ENCODE peak calls at places on chromosomes 4 and X, in ten cellular contexts. One of them, this sample, is unnamed.

GRCh38 chr4:56048621-56049427 is 100.1 kb downstream of the CEP135 start:
- DNase-seq in AG04450: no peak
- DNase-seq in type B pancreatic cell: peak; percentile 86
- DNase-seq in GM10248: peak; percentile 84
- DNase-seq in psoas muscle: peak; percentile 21
- DNase-seq in heart left ventricle: peak; percentile 28
- DNase-seq in fibroblast of lung: peak; percentile 52
- DNase-seq in upper lobe of left lung: peak; percentile 91
- DNase-seq in ascending aorta: no peak
- DNase-seq in GM12865: peak; percentile 75
- DNase-seq in this sample: peak; percentile 23

GRCh38 chr4:76435689-76436176 is 704 bp downstream of the SHROOM3 start:
- DNase-seq in type B pancreatic cell: no peak
- DNase-seq in upper lobe of left lung: no peak
- DNase-seq in AG04450: no peak
- DNase-seq in heart left ventricle: no peak
- DNase-seq in psoas muscle: no peak
- DNase-seq in ascending aorta: no peak
- DNase-seq in fibroblast of lung: no peak
- DNase-seq in GM10248: no peak
- DNase-seq in GM12865: no peak
- DNase-seq in this sample: no peak

GRCh38 chrX:122475306-122475705 is 708.8 kb upstream of the GRIA3 start:
- DNase-seq in type B pancreatic cell: no peak
- DNase-seq in fibroblast of lung: no peak
- DNase-seq in upper lobe of left lung: no peak
- DNase-seq in GM10248: no peak
- DNase-seq in psoas muscle: no peak
- DNase-seq in AG04450: no peak
- DNase-seq in GM12865: no peak
- DNase-seq in heart left ventricle: no peak
- DNase-seq in ascending aorta: no peak
- DNase-seq in this sample: no peak

GRCh38 chr4:37685211-37685725 is 908 bp downstream of the RELL1 start:
- DNase-seq in GM12865: peak; percentile 47
- DNase-seq in psoas muscle: no peak
- DNase-seq in AG04450: peak; percentile 37
- DNase-seq in type B pancreatic cell: no peak
- DNase-seq in GM10248: no peak
- DNase-seq in fibroblast of lung: peak; percentile 85
- DNase-seq in upper lobe of left lung: no peak
- DNase-seq in ascending aorta: no peak
- DNase-seq in heart left ventricle: peak; percentile 30
- DNase-seq in this sample: peak; percentile 17

GRCh38 chr4:90960433-90960832 is 833.2 kb downstream of the CCSER1 start:
- DNase-seq in heart left ventricle: no peak
- DNase-seq in GM12865: no peak
- DNase-seq in GM10248: no peak
- DNase-seq in psoas muscle: no peak
- DNase-seq in fibroblast of lung: no peak
- DNase-seq in type B pancreatic cell: no peak
- DNase-seq in ascending aorta: no peak
- DNase-seq in upper lobe of left lung: no peak
- DNase-seq in AG04450: no peak
- DNase-seq in this sample: no peak

GRCh38 chrX:14125451-14125850 is 95.8 kb upstream of the GEMIN8 start:
- DNase-seq in ascending aorta: no peak
- DNase-seq in upper lobe of left lung: no peak
- DNase-seq in type B pancreatic cell: no peak
- DNase-seq in GM12865: no peak
- DNase-seq in heart left ventricle: no peak
- DNase-seq in AG04450: no peak
- DNase-seq in GM10248: no peak
- DNase-seq in psoas muscle: no peak
- DNase-seq in fibroblast of lung: no peak
- DNase-seq in this sample: no peak

GRCh38 chr4:11609751-11610150 is 181.1 kb upstream of the HS3ST1 start:
- DNase-seq in GM12865: no peak
- DNase-seq in upper lobe of left lung: no peak
- DNase-seq in ascending aorta: no peak
- DNase-seq in fibroblast of lung: no peak
- DNase-seq in type B pancreatic cell: no peak
- DNase-seq in AG04450: no peak
- DNase-seq in GM10248: no peak
- DNase-seq in psoas muscle: no peak
- DNase-seq in heart left ventricle: no peak
- DNase-seq in this sample: no peak

GRCh38 chrX:55767100-55767499 is 49.6 kb downstream of the RRAGB start:
- DNase-seq in heart left ventricle: no peak
- DNase-seq in type B pancreatic cell: no peak
- DNase-seq in AG04450: no peak
- DNase-seq in upper lobe of left lung: no peak
- DNase-seq in fibroblast of lung: peak; percentile 22
- DNase-seq in GM12865: no peak
- DNase-seq in GM10248: no peak
- DNase-seq in ascending aorta: no peak
- DNase-seq in psoas muscle: no peak
- DNase-seq in this sample: no peak

GRCh38 chr4:38583102-38583501 is 80.9 kb upstream of the KLF3 start:
- DNase-seq in psoas muscle: no peak
- DNase-seq in heart left ventricle: no peak
- DNase-seq in ascending aorta: no peak
- DNase-seq in type B pancreatic cell: no peak
- DNase-seq in fibroblast of lung: no peak
- DNase-seq in upper lobe of left lung: no peak
- DNase-seq in GM10248: no peak
- DNase-seq in GM12865: no peak
- DNase-seq in AG04450: no peak
- DNase-seq in this sample: no peak

GRCh38 chr4:84938316-84938715 is 28.2 kb downstream of the WDFY3 start:
- DNase-seq in fibroblast of lung: peak; percentile 44
- DNase-seq in upper lobe of left lung: no peak
- DNase-seq in GM12865: no peak
- DNase-seq in type B pancreatic cell: no peak
- DNase-seq in heart left ventricle: no peak
- DNase-seq in GM10248: no peak
- DNase-seq in psoas muscle: no peak
- DNase-seq in ascending aorta: no peak
- DNase-seq in AG04450: peak; percentile 20
- DNase-seq in this sample: no peak

GRCh38 chr4:182711211-182711610 is 206.0 kb downstream of the DCTD start:
- DNase-seq in GM10248: no peak
- DNase-seq in AG04450: no peak
- DNase-seq in GM12865: no peak
- DNase-seq in fibroblast of lung: no peak
- DNase-seq in psoas muscle: no peak
- DNase-seq in heart left ventricle: no peak
- DNase-seq in ascending aorta: no peak
- DNase-seq in type B pancreatic cell: no peak
- DNase-seq in upper lobe of left lung: no peak
- DNase-seq in this sample: no peak

GRCh38 chr4:158657291-158657690 is 14.4 kb downstream of the C4orf46 start:
- DNase-seq in psoas muscle: no peak
- DNase-seq in upper lobe of left lung: peak; percentile 39
- DNase-seq in type B pancreatic cell: no peak
- DNase-seq in GM10248: no peak
- DNase-seq in GM12865: no peak
- DNase-seq in heart left ventricle: no peak
- DNase-seq in fibroblast of lung: no peak
- DNase-seq in ascending aorta: no peak
- DNase-seq in AG04450: no peak
- DNase-seq in this sample: no peak

GRCh38 chrX:43735957-43736356 is 79.9 kb downstream of the MAOA start:
- DNase-seq in fibroblast of lung: no peak
- DNase-seq in GM10248: no peak
- DNase-seq in heart left ventricle: no peak
- DNase-seq in upper lobe of left lung: no peak
- DNase-seq in type B pancreatic cell: no peak
- DNase-seq in AG04450: no peak
- DNase-seq in psoas muscle: no peak
- DNase-seq in ascending aorta: no peak
- DNase-seq in GM12865: no peak
- DNase-seq in this sample: no peak

GRCh38 chrX:112910418-112910817 is 69.8 kb upstream of the AMOT start:
- DNase-seq in upper lobe of left lung: no peak
- DNase-seq in heart left ventricle: no peak
- DNase-seq in fibroblast of lung: no peak
- DNase-seq in GM12865: no peak
- DNase-seq in AG04450: no peak
- DNase-seq in ascending aorta: no peak
- DNase-seq in psoas muscle: no peak
- DNase-seq in type B pancreatic cell: no peak
- DNase-seq in GM10248: no peak
- DNase-seq in this sample: no peak

DNA sequence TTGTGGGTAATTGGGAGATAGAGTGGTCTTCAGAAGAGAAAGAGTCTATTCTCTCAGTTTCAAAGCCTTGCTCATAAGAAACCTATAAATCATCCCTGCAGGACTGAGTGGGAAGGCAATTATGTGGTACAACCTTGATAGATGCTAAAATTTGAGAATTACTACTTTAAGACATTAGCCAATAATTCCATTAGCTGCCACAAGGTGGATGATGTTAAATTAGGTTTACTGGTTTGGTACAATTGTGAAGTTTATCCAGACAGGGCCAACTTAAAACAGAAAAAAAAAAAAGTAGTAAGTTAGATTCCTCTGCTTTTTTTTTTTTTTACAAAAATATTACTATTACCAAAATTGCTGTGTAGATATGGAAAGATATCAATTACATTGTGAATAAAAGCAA is 73.2 kb upstream of the AMOT start:
- DNase-seq in ascending aorta: no peak
- DNase-seq in AG04450: no peak
- DNase-seq in upper lobe of left lung: no peak
- DNase-seq in heart left ventricle: no peak
- DNase-seq in fibroblast of lung: no peak
- DNase-seq in type B pancreatic cell: no peak
- DNase-seq in psoas muscle: no peak
- DNase-seq in GM12865: no peak
- DNase-seq in GM10248: no peak
- DNase-seq in this sample: no peak
- TF ChIP-seq CTCF in ascending aorta: no peak
- TF ChIP-seq CTCF in AG04450: no peak
- TF ChIP-seq CTCF in upper lobe of left lung: no peak
- TF ChIP-seq CTCF in heart left ventricle: no peak
- TF ChIP-seq CTCF in fibroblast of lung: no peak
- TF ChIP-seq CTCF in type B pancreatic cell: peak; percentile 66
- TF ChIP-seq CTCF in psoas muscle: peak; percentile 10
- TF ChIP-seq CTCF in GM12865: no peak
- TF ChIP-seq CTCF in GM10248: no peak
- TF ChIP-seq CTCF in this sample: no peak

DNA sequence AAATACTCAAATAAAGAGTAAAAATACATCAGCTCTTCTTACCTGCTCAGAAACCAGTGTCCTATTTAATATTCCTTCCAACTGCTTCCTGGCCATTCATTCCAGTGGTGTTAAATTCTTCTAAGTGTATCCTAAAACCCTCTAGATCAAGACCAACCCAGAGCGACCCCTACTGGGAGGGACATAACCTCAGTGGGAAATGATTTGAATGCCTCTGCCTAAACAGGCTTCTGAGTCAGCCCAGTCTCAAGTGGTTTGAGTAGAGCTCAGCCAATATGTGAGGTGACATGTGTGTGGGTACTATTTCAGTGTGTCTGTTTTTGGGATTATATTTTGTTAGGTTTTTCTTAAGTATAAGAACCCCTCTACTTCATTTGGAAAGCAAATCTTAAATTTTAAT is 133.6 kb upstream of the ARHGEF9 start:
- DNase-seq in upper lobe of left lung: no peak
- DNase-seq in psoas muscle: no peak
- DNase-seq in AG04450: no peak
- DNase-seq in type B pancreatic cell: no peak
- DNase-seq in ascending aorta: no peak
- DNase-seq in GM10248: no peak
- DNase-seq in fibroblast of lung: peak; percentile 1
- DNase-seq in heart left ventricle: no peak
- DNase-seq in GM12865: peak; percentile 6
- DNase-seq in this sample: no peak
- TF ChIP-seq CTCF in upper lobe of left lung: no peak
- TF ChIP-seq CTCF in psoas muscle: no peak
- TF ChIP-seq CTCF in AG04450: no peak
- TF ChIP-seq CTCF in type B pancreatic cell: no peak
- TF ChIP-seq CTCF in ascending aorta: no peak
- TF ChIP-seq CTCF in GM10248: no peak
- TF ChIP-seq CTCF in fibroblast of lung: no peak
- TF ChIP-seq CTCF in heart left ventricle: no peak
- TF ChIP-seq CTCF in GM12865: no peak
- TF ChIP-seq CTCF in this sample: no peak

GRCh38 chr4:2551118-2551517 is 14.7 kb downstream of the FAM193A start:
- DNase-seq in upper lobe of left lung: no peak
- DNase-seq in fibroblast of lung: no peak
- DNase-seq in GM12865: no peak
- DNase-seq in type B pancreatic cell: no peak
- DNase-seq in heart left ventricle: no peak
- DNase-seq in GM10248: no peak
- DNase-seq in ascending aorta: no peak
- DNase-seq in psoas muscle: no peak
- DNase-seq in AG04450: no peak
- DNase-seq in this sample: no peak

GRCh38 chr4:2558301-2558700 is 21.9 kb downstream of the FAM193A start:
- DNase-seq in heart left ventricle: no peak
- DNase-seq in psoas muscle: no peak
- DNase-seq in fibroblast of lung: no peak
- DNase-seq in type B pancreatic cell: no peak
- DNase-seq in upper lobe of left lung: no peak
- DNase-seq in ascending aorta: no peak
- DNase-seq in GM12865: no peak
- DNase-seq in AG04450: no peak
- DNase-seq in GM10248: no peak
- DNase-seq in this sample: no peak

GRCh38 chr4:2552806-2553205 is 16.4 kb downstream of the FAM193A start:
- DNase-seq in GM12865: no peak
- DNase-seq in AG04450: no peak
- DNase-seq in ascending aorta: no peak
- DNase-seq in psoas muscle: no peak
- DNase-seq in heart left ventricle: no peak
- DNase-seq in upper lobe of left lung: no peak
- DNase-seq in fibroblast of lung: no peak
- DNase-seq in type B pancreatic cell: no peak
- DNase-seq in GM10248: no peak
- DNase-seq in this sample: no peak
- TF ChIP-seq CTCF in GM12865: no peak
- TF ChIP-seq CTCF in AG04450: no peak
- TF ChIP-seq CTCF in ascending aorta: no peak
- TF ChIP-seq CTCF in psoas muscle: no peak
- TF ChIP-seq CTCF in heart left ventricle: no peak
- TF ChIP-seq CTCF in upper lobe of left lung: no peak
- TF ChIP-seq CTCF in fibroblast of lung: no peak
- TF ChIP-seq CTCF in type B pancreatic cell: no peak
- TF ChIP-seq CTCF in GM10248: no peak
- TF ChIP-seq CTCF in this sample: no peak

DNA sequence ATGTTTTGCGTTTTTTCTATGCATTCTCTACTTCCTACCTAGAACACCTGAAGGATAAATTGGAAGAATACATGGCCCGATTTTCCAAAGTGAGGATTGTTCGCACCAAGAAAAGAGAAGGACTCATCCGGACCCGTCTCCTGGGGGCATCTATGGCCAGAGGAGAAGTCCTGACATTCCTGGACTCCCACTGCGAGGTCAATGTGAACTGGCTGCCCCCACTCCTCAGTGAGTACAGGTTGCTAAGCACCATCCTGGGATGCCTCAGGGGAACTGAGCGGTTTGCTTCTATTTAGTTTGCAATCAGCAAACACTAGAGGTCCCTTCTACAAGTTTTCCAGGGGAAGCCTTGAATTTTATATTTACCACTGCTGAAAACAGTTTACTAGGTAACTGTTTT is 359.3 kb upstream of the GALNT7 start:
- DNase-seq in ascending aorta: no peak
- DNase-seq in psoas muscle: no peak
- DNase-seq in AG04450: no peak
- DNase-seq in type B pancreatic cell: no peak
- DNase-seq in GM10248: no peak
- DNase-seq in GM12865: no peak
- DNase-seq in upper lobe of left lung: no peak
- DNase-seq in fibroblast of lung: no peak
- DNase-seq in heart left ventricle: no peak
- DNase-seq in this sample: no peak
- TF ChIP-seq CTCF in ascending aorta: no peak
- TF ChIP-seq CTCF in psoas muscle: no peak
- TF ChIP-seq CTCF in AG04450: no peak
- TF ChIP-seq CTCF in type B pancreatic cell: no peak
- TF ChIP-seq CTCF in GM10248: no peak
- TF ChIP-seq CTCF in GM12865: no peak
- TF ChIP-seq CTCF in upper lobe of left lung: no peak
- TF ChIP-seq CTCF in fibroblast of lung: no peak
- TF ChIP-seq CTCF in heart left ventricle: no peak
- TF ChIP-seq CTCF in this sample: no peak